ENCODE peak calls at places on chromosomes 16 and 17, in six cellular contexts. P is ascending aorta, H is heart right ventricle, C is esophagus squamous epithelium, Q is trophoblast cell, I is GM23248. Z is an unnamed sample.

GRCh38 chr17:1181769-1182137 is 2.0 kb upstream of the ABR start:
- DNase-seq in P (no peak), H (no peak), C (no peak), Q (no peak), I (no peak), Z (no peak)

GRCh38 chr17:72321886-72322285 is 201.1 kb downstream of the SOX9 start:
- DNase-seq in P (no peak), H (no peak), C (no peak), Q (no peak), I (no peak), Z (no peak)

GRCh38 chr17:42526031-42526444 is 10.0 kb upstream of the NAGLU start:
- DNase-seq in P (no peak), H (no peak), C (no peak), Q (no peak), I (peak; percentile 66), Z (peak; percentile 45)

GRCh38 chr16:63289834-63290460 is 1253.7 kb upstream of the CDH8 start:
- DNase-seq in P (no peak), H (no peak), C (no peak), Q (no peak), I (peak; percentile 38), Z (no peak)

GRCh38 chr16:30997000-30997886 is 12.2 kb downstream of the HSD3B7 start:
- DNase-seq in P (peak; percentile 90), H (peak; percentile 90), C (no peak), Q (peak; percentile 41), I (peak; percentile 92), Z (peak; percentile 55)

GRCh38 chr17:29733151-29733550 is 110.4 kb upstream of the CORO6 start:
- DNase-seq in P (no peak), H (no peak), C (no peak), Q (no peak), I (peak; percentile 10), Z (peak; percentile 8)

GRCh38 chr17:15031971-15032370 is 233.2 kb downstream of the PMP22 start:
- DNase-seq in P (no peak), H (no peak), C (no peak), Q (no peak), I (no peak), Z (no peak)

GRCh38 chr17:82536220-82537201 is 17.0 kb downstream of the FOXK2 start:
- DNase-seq in P (peak; percentile 76), H (peak; percentile 24), C (no peak), Q (no peak), I (peak; percentile 88), Z (peak; percentile 87)

GRCh38 chr16:49643429-49644142 is 212.3 kb downstream of the ZNF423 start:
- DNase-seq in P (no peak), H (no peak), C (no peak), Q (no peak), I (peak; percentile 81), Z (peak; percentile 84)

GRCh38 chr16:49439676-49440075 is 66.1 kb downstream of the C16orf78 start:
- DNase-seq in P (no peak), H (no peak), C (no peak), Q (no peak), I (no peak), Z (no peak)

GRCh38 chr17:62963296-62963695 is 2.7 kb upstream of the TANC2 start:
- DNase-seq in P (no peak), H (no peak), C (no peak), Q (peak; percentile 66), I (peak; percentile 90), Z (peak; percentile 75)

GRCh38 chr17:80773243-80773991 is 218.2 kb upstream of the CHMP6 start:
- DNase-seq in P (peak; percentile 79), H (peak; percentile 63), C (no peak), Q (no peak), I (peak; percentile 54), Z (peak; percentile 18)

GRCh38 chr17:27602721-27603445 is 28.1 kb upstream of the LGALS9 start:
- DNase-seq in P (peak; percentile 82), H (peak; percentile 69), C (no peak), Q (peak; percentile 77), I (peak; percentile 76), Z (peak; percentile 75)

GRCh38 chr16:25135239-25135878 is 23.8 kb downstream of the LCMT1 start:
- DNase-seq in P (no peak), H (no peak), C (no peak), Q (peak; percentile 89), I (peak; percentile 76), Z (peak; percentile 44)

GRCh38 chr16:10080031-10080772 is 102.0 kb downstream of the GRIN2A start:
- DNase-seq in P (peak; percentile 79), H (peak; percentile 25), C (no peak), Q (peak; percentile 71), I (peak; percentile 32), Z (peak; percentile 93)

GRCh38 chr16:6446370-6446769 is 886.3 kb upstream of the RBFOX1 start:
- DNase-seq in P (no peak), H (no peak), C (no peak), Q (no peak), I (no peak), Z (no peak)

GRCh38 chr16:12319464-12320030 is 343.0 kb downstream of the SNX29 start:
- DNase-seq in P (no peak), H (no peak), C (no peak), Q (no peak), I (peak; percentile 7), Z (no peak)

GRCh38 chr17:62110923-62111484 is 45.9 kb upstream of the MED13 start:
- DNase-seq in P (no peak), H (no peak), C (no peak), Q (no peak), I (peak; percentile 60), Z (no peak)

GRCh38 chr17:49549691-49550678 is 25.7 kb upstream of the NXPH3 start:
- DNase-seq in P (peak; percentile 50), H (no peak), C (no peak), Q (no peak), I (no peak), Z (no peak)

GRCh38 chr16:69924777-69925191 is 26.4 kb upstream of the CLEC18A start:
- DNase-seq in P (peak; percentile 93), H (peak; percentile 69), C (no peak), Q (no peak), I (peak; percentile 95), Z (peak; percentile 93)

GRCh38 chr17:36085710-36086268 is 4.2 kb downstream of the CCL3 start:
- DNase-seq in P (no peak), H (no peak), C (no peak), Q (no peak), I (peak; percentile 37), Z (peak; percentile 27)

DNA sequence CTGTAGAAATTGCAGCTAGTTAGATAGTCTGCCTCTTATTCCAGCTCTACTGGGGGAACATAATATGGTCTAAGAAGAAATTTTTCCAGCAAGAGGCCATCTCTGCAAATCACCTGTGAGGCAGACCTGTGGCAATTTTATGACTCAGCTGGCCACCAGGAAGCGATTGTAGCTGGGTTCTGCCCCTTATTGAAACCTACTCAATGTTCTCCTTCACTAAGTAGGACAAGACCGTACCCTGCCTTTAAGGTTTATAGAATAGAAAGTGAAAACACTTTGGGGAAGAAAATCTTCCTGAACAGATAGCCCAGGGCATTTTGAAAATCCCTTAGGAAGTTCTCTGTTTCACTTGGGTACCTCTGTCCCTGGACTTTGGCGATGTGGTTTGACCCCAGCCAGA is 7.9 kb downstream of the CCL3 start:
- DNase-seq in P (no peak), H (no peak), C (no peak), Q (no peak), I (no peak), Z (no peak)
- H3K4me3 ChIP-seq in P (no peak overlapping the region), H (no peak overlapping the region), C (no peak overlapping the region), Q (no peak overlapping the region), I (no peak overlapping the region), Z (no peak overlapping the region)

GRCh38 chr16:87052506-87052905 is 264.7 kb downstream of the C16orf95 start:
- DNase-seq in P (no peak), H (no peak), C (no peak), Q (no peak), I (peak; percentile 15), Z (peak; percentile 72)

GRCh38 chr16:87048038-87048743 is 269.0 kb downstream of the C16orf95 start:
- DNase-seq in P (no peak), H (no peak), C (no peak), Q (no peak), I (no peak), Z (no peak)

GRCh38 chr16:87051526-87052320 is 265.5 kb downstream of the C16orf95 start:
- DNase-seq in P (no peak), H (no peak), C (no peak), Q (no peak), I (no peak), Z (no peak)

GRCh38 chr16:87047221-87048037 is 269.8 kb downstream of the C16orf95 start:
- DNase-seq in P (no peak), H (no peak), C (no peak), Q (no peak), I (no peak), Z (no peak)

GRCh38 chr16:87050142-87050541 is 267.1 kb downstream of the C16orf95 start:
- DNase-seq in P (no peak), H (no peak), C (no peak), Q (no peak), I (no peak), Z (no peak)
- H3K4me3 ChIP-seq in P (no peak overlapping the region), H (no peak overlapping the region), C (no peak overlapping the region), Q (no peak overlapping the region), I (no peak overlapping the region), Z (no peak overlapping the region)

DNA sequence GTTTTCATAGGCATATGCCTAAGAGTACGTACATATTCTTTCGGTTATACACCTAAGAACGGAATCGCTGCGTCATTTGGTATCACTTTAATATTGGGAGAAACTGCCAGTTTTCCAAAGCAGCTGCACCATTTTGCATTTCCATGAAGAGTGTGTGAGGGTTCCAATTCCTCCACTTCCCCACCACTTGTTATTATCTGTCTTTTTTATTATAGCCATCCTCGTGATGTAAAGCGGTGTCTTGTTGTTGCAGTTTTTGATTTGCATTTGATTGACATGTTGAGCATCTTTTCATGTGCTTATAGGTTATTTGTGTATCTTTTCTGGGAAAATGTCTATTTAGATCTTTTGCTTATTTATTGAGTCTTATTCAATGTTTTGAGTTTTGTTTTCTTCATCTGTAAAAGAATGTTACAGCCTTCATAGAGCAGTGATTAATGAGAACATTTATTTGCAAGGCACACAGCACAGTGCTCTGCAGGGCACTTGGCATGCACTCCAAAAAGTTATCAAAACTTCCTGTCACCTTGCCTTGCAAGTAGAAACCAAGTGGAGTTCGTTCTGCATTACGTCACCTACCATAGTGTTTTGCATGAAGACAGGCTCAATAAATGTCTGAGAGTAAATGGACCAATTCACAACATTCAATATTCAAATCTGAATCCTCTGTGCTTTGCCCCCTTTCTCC is 26.6 kb upstream of the ST6GALNAC1 start:
- DNase-seq in P (no peak), H (no peak), C (no peak), Q (no peak), I (no peak), Z (no peak)
- H3K4me3 ChIP-seq in P (no peak overlapping the region), H (no peak overlapping the region), C (no peak overlapping the region), Q (no peak overlapping the region), I (no peak overlapping the region), Z (no peak overlapping the region)

GRCh38 chr16:1076801-1077576 is 4.4 kb downstream of the SSTR5 start:
- DNase-seq in P (no peak), H (no peak), C (no peak), Q (no peak), I (no peak), Z (no peak)
- H3K4me3 ChIP-seq in P (no peak overlapping the region), H (no peak overlapping the region), C (no peak overlapping the region), Q (no peak overlapping the region), I (no peak overlapping the region), Z (no peak overlapping the region)

GRCh38 chr16:53840472-53840871 is 136.5 kb downstream of the FTO start:
- DNase-seq in P (no peak), H (no peak), C (no peak), Q (no peak), I (no peak), Z (no peak)
- H3K4me3 ChIP-seq in P (no peak overlapping the region), H (no peak overlapping the region), C (no peak overlapping the region), Q (no peak overlapping the region), I (no peak overlapping the region), Z (no peak overlapping the region)

GRCh38 chr17:8188408-8188839 is 1.6 kb downstream of the BORCS6 start:
- DNase-seq in P (no peak), H (no peak), C (no peak), Q (no peak), I (no peak), Z (no peak)
- H3K4me3 ChIP-seq in P (peak overlapping the region; percentile 69), H (peak overlapping the region; percentile 80), C (peak overlapping the region; percentile 97), Q (peak overlapping the region; percentile 21), I (peak overlapping the region; percentile 84), Z (peak overlapping the region; percentile 76)